ENCODE peak calls at places on chromosomes 2 and 18, in nine cellular contexts. One of them, this sample, is unnamed.

GRCh38 chr2:238868616-238869292 is 20.9 kb downstream of the TWIST2 start:
- DNase-seq in GM13976: no peak
- DNase-seq in thoracic aorta: no peak
- DNase-seq in dorsolateral prefrontal cortex: peak
- DNase-seq in HFF-Myc: no peak
- DNase-seq in chondrocyte: no peak
- DNase-seq in A549: peak
- DNase-seq in lower lobe of right lung: peak
- DNase-seq in GM12865: no peak
- DNase-seq in this sample: peak

GRCh38 chr2:137924019-137924418 is 40.3 kb upstream of the HNMT start:
- DNase-seq in A549: no peak
- DNase-seq in lower lobe of right lung: no peak
- DNase-seq in chondrocyte: no peak
- DNase-seq in HFF-Myc: no peak
- DNase-seq in GM13976: no peak
- DNase-seq in GM12865: peak
- DNase-seq in dorsolateral prefrontal cortex: no peak
- DNase-seq in thoracic aorta: no peak
- DNase-seq in this sample: no peak

GRCh38 chr2:24429711-24430110 is 61.3 kb upstream of the NCOA1 start:
- DNase-seq in thoracic aorta: no peak
- DNase-seq in GM13976: no peak
- DNase-seq in HFF-Myc: no peak
- DNase-seq in A549: no peak
- DNase-seq in dorsolateral prefrontal cortex: no peak
- DNase-seq in chondrocyte: no peak
- DNase-seq in GM12865: no peak
- DNase-seq in lower lobe of right lung: no peak
- DNase-seq in this sample: no peak

GRCh38 chr2:235217814-235218213 is 266.0 kb downstream of the SH3BP4 start:
- DNase-seq in lower lobe of right lung: no peak
- DNase-seq in dorsolateral prefrontal cortex: no peak
- DNase-seq in GM12865: no peak
- DNase-seq in HFF-Myc: no peak
- DNase-seq in GM13976: no peak
- DNase-seq in thoracic aorta: no peak
- DNase-seq in A549: no peak
- DNase-seq in chondrocyte: no peak
- DNase-seq in this sample: no peak

GRCh38 chr18:21593540-21594257 is 6.8 kb downstream of the ESCO1 start:
- DNase-seq in GM12865: peak
- DNase-seq in lower lobe of right lung: no peak
- DNase-seq in GM13976: no peak
- DNase-seq in dorsolateral prefrontal cortex: no peak
- DNase-seq in chondrocyte: no peak
- DNase-seq in A549: peak
- DNase-seq in HFF-Myc: no peak
- DNase-seq in thoracic aorta: no peak
- DNase-seq in this sample: no peak

GRCh38 chr2:21294446-21294845 is 170.7 kb downstream of the TDRD15 start:
- DNase-seq in thoracic aorta: no peak
- DNase-seq in chondrocyte: no peak
- DNase-seq in lower lobe of right lung: no peak
- DNase-seq in HFF-Myc: no peak
- DNase-seq in GM13976: no peak
- DNase-seq in dorsolateral prefrontal cortex: no peak
- DNase-seq in A549: no peak
- DNase-seq in GM12865: no peak
- DNase-seq in this sample: no peak

GRCh38 chr2:238158807-238159539 is at the start of gene ERFE:
- DNase-seq in GM13976: peak
- DNase-seq in GM12865: peak
- DNase-seq in thoracic aorta: no peak
- DNase-seq in HFF-Myc: no peak
- DNase-seq in chondrocyte: peak
- DNase-seq in A549: peak
- DNase-seq in lower lobe of right lung: no peak
- DNase-seq in dorsolateral prefrontal cortex: no peak
- DNase-seq in this sample: peak

GRCh38 chr18:43879350-43879749 is 602.1 kb upstream of the SYT4 start:
- DNase-seq in lower lobe of right lung: no peak
- DNase-seq in A549: no peak
- DNase-seq in dorsolateral prefrontal cortex: no peak
- DNase-seq in GM12865: no peak
- DNase-seq in GM13976: no peak
- DNase-seq in thoracic aorta: no peak
- DNase-seq in HFF-Myc: no peak
- DNase-seq in chondrocyte: no peak
- DNase-seq in this sample: no peak

GRCh38 chr2:10990561-10991111 is 78.9 kb downstream of the KCNF1 start:
- DNase-seq in chondrocyte: no peak
- DNase-seq in thoracic aorta: no peak
- DNase-seq in GM13976: no peak
- DNase-seq in dorsolateral prefrontal cortex: no peak
- DNase-seq in lower lobe of right lung: no peak
- DNase-seq in A549: no peak
- DNase-seq in GM12865: no peak
- DNase-seq in HFF-Myc: no peak
- DNase-seq in this sample: no peak

GRCh38 chr2:120992791-120993555 is 257.3 kb downstream of the GLI2 start:
- DNase-seq in GM13976: peak
- DNase-seq in lower lobe of right lung: no peak
- DNase-seq in thoracic aorta: no peak
- DNase-seq in A549: no peak
- DNase-seq in GM12865: no peak
- DNase-seq in chondrocyte: peak
- DNase-seq in dorsolateral prefrontal cortex: no peak
- DNase-seq in HFF-Myc: no peak
- DNase-seq in this sample: no peak

DNA sequence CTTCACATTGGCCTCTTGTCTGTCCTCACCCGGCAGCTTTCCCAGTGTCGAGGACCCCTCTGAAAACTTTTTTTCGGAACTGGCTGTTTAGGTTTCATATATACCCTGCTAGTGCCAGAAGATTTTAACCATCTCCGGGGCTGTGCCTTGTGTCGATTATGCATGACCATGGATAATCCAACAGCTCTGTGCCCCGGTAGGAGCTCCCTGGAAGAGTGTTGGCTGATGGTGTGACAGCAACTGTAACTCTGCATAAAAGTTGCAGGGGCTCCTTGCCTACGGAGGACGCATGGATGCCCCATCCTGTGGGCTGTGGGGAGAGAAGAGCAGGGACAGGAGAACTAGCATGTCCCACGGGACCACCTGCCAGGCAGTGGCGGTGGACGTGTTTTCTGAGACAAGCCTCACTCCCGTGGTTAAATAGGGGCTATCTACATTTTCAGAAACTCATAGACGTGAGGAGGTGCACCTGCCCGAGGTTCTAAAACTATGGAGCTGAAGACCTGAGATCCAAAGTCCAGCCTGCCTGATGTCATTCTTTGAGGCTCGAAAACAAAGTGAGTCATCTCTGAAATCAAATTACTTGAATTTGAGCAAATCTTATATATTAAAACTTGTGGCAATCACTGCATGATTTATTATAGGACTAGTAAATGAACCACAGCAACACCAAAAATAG is 437.2 kb upstream of the HS6ST1 start:
- DNase-seq in GM13976: no peak
- DNase-seq in chondrocyte: no peak
- DNase-seq in GM12865: no peak
- DNase-seq in lower lobe of right lung: no peak
- DNase-seq in dorsolateral prefrontal cortex: no peak
- DNase-seq in thoracic aorta: no peak
- DNase-seq in A549: no peak
- DNase-seq in HFF-Myc: no peak
- DNase-seq in this sample: no peak
- TF ChIP-seq CTCF in GM13976: no peak
- TF ChIP-seq CTCF in chondrocyte: peak
- TF ChIP-seq CTCF in GM12865: no peak
- TF ChIP-seq CTCF in lower lobe of right lung: peak
- TF ChIP-seq CTCF in dorsolateral prefrontal cortex: no peak
- TF ChIP-seq CTCF in thoracic aorta: no peak
- TF ChIP-seq CTCF in A549: no peak
- TF ChIP-seq CTCF in HFF-Myc: no peak
- TF ChIP-seq CTCF in this sample: no peak

GRCh38 chr2:104873689-104874054 is 19.8 kb downstream of the POU3F3 start:
- DNase-seq in chondrocyte: no peak
- DNase-seq in A549: no peak
- DNase-seq in GM12865: no peak
- DNase-seq in thoracic aorta: no peak
- DNase-seq in lower lobe of right lung: no peak
- DNase-seq in GM13976: no peak
- DNase-seq in dorsolateral prefrontal cortex: no peak
- DNase-seq in HFF-Myc: no peak
- DNase-seq in this sample: no peak
- TF ChIP-seq CTCF in chondrocyte: peak
- TF ChIP-seq CTCF in A549: no peak
- TF ChIP-seq CTCF in GM12865: no peak
- TF ChIP-seq CTCF in thoracic aorta: no peak
- TF ChIP-seq CTCF in lower lobe of right lung: no peak
- TF ChIP-seq CTCF in GM13976: no peak
- TF ChIP-seq CTCF in dorsolateral prefrontal cortex: peak
- TF ChIP-seq CTCF in HFF-Myc: no peak
- TF ChIP-seq CTCF in this sample: no peak

DNA sequence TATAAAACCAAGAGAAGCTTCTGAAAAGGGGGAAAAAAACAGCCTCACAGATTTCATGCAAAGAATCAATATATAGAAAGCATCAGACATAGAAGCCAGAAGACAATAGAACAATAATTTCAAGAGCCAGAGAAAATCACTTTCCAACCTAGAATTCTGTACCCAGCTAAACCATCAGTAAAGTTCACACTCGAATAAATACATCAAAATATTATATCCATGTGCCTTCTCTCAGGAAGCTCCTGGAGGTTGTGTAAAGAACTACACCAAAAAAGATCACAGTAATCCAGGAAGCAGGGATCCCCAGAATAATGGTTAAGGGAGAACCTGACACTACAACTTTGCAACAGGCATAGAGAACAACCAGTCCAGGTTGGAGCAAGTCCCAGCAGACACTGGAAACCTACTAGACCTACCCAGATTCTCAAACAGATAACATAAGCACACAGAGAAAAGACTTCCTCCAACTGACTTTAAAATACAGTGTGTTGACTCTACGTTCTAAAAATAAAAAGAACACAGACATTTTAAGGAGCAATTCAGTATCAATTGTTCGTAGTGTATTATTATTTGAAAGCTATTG is 401.9 kb upstream of the HS6ST1 start:
- DNase-seq in lower lobe of right lung: no peak
- DNase-seq in GM12865: no peak
- DNase-seq in GM13976: no peak
- DNase-seq in thoracic aorta: no peak
- DNase-seq in HFF-Myc: no peak
- DNase-seq in dorsolateral prefrontal cortex: no peak
- DNase-seq in A549: no peak
- DNase-seq in chondrocyte: no peak
- DNase-seq in this sample: no peak
- TF ChIP-seq CTCF in lower lobe of right lung: no peak
- TF ChIP-seq CTCF in GM12865: no peak
- TF ChIP-seq CTCF in GM13976: no peak
- TF ChIP-seq CTCF in thoracic aorta: no peak
- TF ChIP-seq CTCF in HFF-Myc: peak
- TF ChIP-seq CTCF in dorsolateral prefrontal cortex: no peak
- TF ChIP-seq CTCF in A549: no peak
- TF ChIP-seq CTCF in chondrocyte: peak
- TF ChIP-seq CTCF in this sample: no peak

DNA sequence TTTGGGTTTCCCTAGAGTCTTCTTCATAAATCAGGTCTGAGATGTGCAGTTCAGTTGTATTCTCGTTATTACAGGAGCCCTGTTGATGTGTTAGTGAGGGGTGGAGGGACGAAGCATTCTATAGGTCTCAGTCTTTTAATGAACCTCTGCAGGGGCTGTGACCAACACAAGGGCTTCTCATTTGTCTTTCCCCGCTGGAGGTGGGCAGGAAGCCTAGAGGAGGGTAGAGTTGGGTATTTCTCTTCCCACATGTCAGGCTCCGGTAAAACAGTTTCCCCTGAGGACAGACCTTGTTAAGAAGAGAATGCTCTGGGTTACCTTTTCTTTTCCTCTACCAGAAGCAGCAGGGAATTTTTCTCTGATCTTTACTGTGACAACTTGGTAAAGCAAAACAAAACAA is 31.2 kb downstream of the PROC start:
- DNase-seq in A549: no peak
- DNase-seq in thoracic aorta: no peak
- DNase-seq in chondrocyte: no peak
- DNase-seq in HFF-Myc: no peak
- DNase-seq in GM12865: no peak
- DNase-seq in lower lobe of right lung: no peak
- DNase-seq in dorsolateral prefrontal cortex: no peak
- DNase-seq in GM13976: no peak
- DNase-seq in this sample: no peak
- TF ChIP-seq CTCF in A549: no peak
- TF ChIP-seq CTCF in thoracic aorta: no peak
- TF ChIP-seq CTCF in chondrocyte: no peak
- TF ChIP-seq CTCF in HFF-Myc: no peak
- TF ChIP-seq CTCF in GM12865: no peak
- TF ChIP-seq CTCF in lower lobe of right lung: no peak
- TF ChIP-seq CTCF in dorsolateral prefrontal cortex: no peak
- TF ChIP-seq CTCF in GM13976: no peak
- TF ChIP-seq CTCF in this sample: no peak

GRCh38 chr2:200087451-200087850 is 132.1 kb downstream of the MAIP1 start:
- DNase-seq in GM12865: no peak
- DNase-seq in A549: no peak
- DNase-seq in GM13976: no peak
- DNase-seq in lower lobe of right lung: no peak
- DNase-seq in thoracic aorta: no peak
- DNase-seq in chondrocyte: no peak
- DNase-seq in HFF-Myc: no peak
- DNase-seq in dorsolateral prefrontal cortex: no peak
- DNase-seq in this sample: no peak

GRCh38 chr2:200089040-200089755 is 133.8 kb downstream of the MAIP1 start:
- DNase-seq in thoracic aorta: no peak
- DNase-seq in HFF-Myc: no peak
- DNase-seq in A549: no peak
- DNase-seq in GM13976: no peak
- DNase-seq in chondrocyte: no peak
- DNase-seq in lower lobe of right lung: no peak
- DNase-seq in dorsolateral prefrontal cortex: no peak
- DNase-seq in GM12865: no peak
- DNase-seq in this sample: no peak

GRCh38 chr2:200091126-200091525 is 135.7 kb downstream of the MAIP1 start:
- DNase-seq in HFF-Myc: no peak
- DNase-seq in dorsolateral prefrontal cortex: no peak
- DNase-seq in lower lobe of right lung: no peak
- DNase-seq in A549: no peak
- DNase-seq in GM13976: no peak
- DNase-seq in GM12865: no peak
- DNase-seq in chondrocyte: no peak
- DNase-seq in thoracic aorta: no peak
- DNase-seq in this sample: no peak

GRCh38 chr2:200090683-200091082 is 135.3 kb downstream of the MAIP1 start:
- DNase-seq in GM13976: no peak
- DNase-seq in lower lobe of right lung: no peak
- DNase-seq in thoracic aorta: no peak
- DNase-seq in HFF-Myc: no peak
- DNase-seq in A549: no peak
- DNase-seq in dorsolateral prefrontal cortex: no peak
- DNase-seq in chondrocyte: no peak
- DNase-seq in GM12865: no peak
- DNase-seq in this sample: no peak

DNA sequence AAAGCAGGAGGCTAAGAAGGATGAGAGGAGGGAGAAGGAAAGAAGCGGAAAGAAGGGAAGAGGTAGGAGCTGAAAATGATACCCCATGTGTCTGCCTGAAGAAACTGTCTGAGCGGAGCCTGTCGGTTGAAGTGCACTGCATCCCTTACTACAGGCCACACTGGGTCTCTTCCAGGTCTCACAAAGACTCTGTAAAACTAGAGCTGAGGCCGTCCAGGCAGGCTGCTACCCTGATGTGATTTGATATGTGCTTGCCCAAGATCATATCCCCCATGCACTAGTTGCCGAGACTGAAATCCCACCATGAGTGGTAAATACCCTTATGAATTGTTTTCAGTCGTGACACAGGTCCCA is 134.4 kb downstream of the MAIP1 start:
- DNase-seq in GM13976: no peak
- DNase-seq in dorsolateral prefrontal cortex: no peak
- DNase-seq in chondrocyte: no peak
- DNase-seq in A549: no peak
- DNase-seq in lower lobe of right lung: no peak
- DNase-seq in GM12865: no peak
- DNase-seq in thoracic aorta: no peak
- DNase-seq in HFF-Myc: no peak
- DNase-seq in this sample: no peak
- TF ChIP-seq CTCF in GM13976: no peak
- TF ChIP-seq CTCF in dorsolateral prefrontal cortex: no peak
- TF ChIP-seq CTCF in chondrocyte: no peak
- TF ChIP-seq CTCF in A549: no peak
- TF ChIP-seq CTCF in lower lobe of right lung: no peak
- TF ChIP-seq CTCF in GM12865: no peak
- TF ChIP-seq CTCF in thoracic aorta: no peak
- TF ChIP-seq CTCF in HFF-Myc: no peak
- TF ChIP-seq CTCF in this sample: no peak